ENCODE peak calls at places on chromosomes 3 and 15, in ten cellular contexts. I is posterior cingulate gyrus, J is ELF-1, V is HS-27A, Z is left ventricle myocardium superior, F is astrocyte of the spinal cord, M is occipital lobe, S is GM13976, P is NCI-H1092 treated with DMSO at 0.1 percent for 48 hours, X is erythroblast. W is an unnamed sample.

GRCh38 chr3:165523801-165524200 is 313.4 kb downstream of the BCHE start:
- DNase-seq in I (no peak), J (no peak), V (peak; percentile 17), Z (no peak), F (peak; percentile 82), M (no peak), S (no peak), P (no peak), X (no peak), W (no peak)

GRCh38 chr3:151816091-151816604 is 2.2 kb downstream of the AADAC start:
- DNase-seq in I (no peak), J (peak; percentile 31), V (no peak), Z (no peak), F (peak; percentile 57), M (peak; percentile 3), S (no peak), P (no peak), X (no peak), W (no peak)

GRCh38 chr3:184560992-184561328 is 625 bp upstream of the EPHB3 start:
- DNase-seq in I (no peak), J (no peak), V (no peak), Z (no peak), F (no peak), M (no peak), S (no peak), P (no peak), X (no peak), W (no peak)

GRCh38 chr3:97942801-97943546 is 29.3 kb downstream of the RIOX2 start:
- DNase-seq in I (no peak), J (no peak), V (no peak), Z (no peak), F (peak; percentile 33), M (no peak), S (no peak), P (peak; percentile 17), X (no peak), W (no peak)

GRCh38 chr15:85318048-85318731 is 62.2 kb upstream of the AKAP13 start:
- DNase-seq in I (no peak), J (no peak), V (peak; percentile 80), Z (no peak), F (peak; percentile 97), M (no peak), S (peak; percentile 71), P (no peak), X (no peak), W (no peak)

GRCh38 chr3:184361932-184362667 is 590 bp downstream of the POLR2H start:
- DNase-seq in I (peak; percentile 65), J (peak; percentile 57), V (peak; percentile 40), Z (peak; percentile 77), F (peak; percentile 72), M (peak; percentile 86), S (peak; percentile 66), P (no peak), X (peak; percentile 79), W (peak; percentile 61)

GRCh38 chr3:175153595-175153994 is 294.5 kb downstream of the NAALADL2 start:
- DNase-seq in I (no peak), J (no peak), V (no peak), Z (no peak), F (no peak), M (no peak), S (no peak), P (no peak), X (no peak), W (no peak)

GRCh38 chr3:113205481-113205880 is 5.9 kb upstream of the BOC start:
- DNase-seq in I (no peak), J (no peak), V (no peak), Z (no peak), F (no peak), M (no peak), S (no peak), P (no peak), X (no peak), W (no peak)

GRCh38 chr3:42403737-42404136 is 6.7 kb downstream of the LYZL4 start:
- DNase-seq in I (no peak), J (no peak), V (no peak), Z (no peak), F (no peak), M (no peak), S (no peak), P (no peak), X (no peak), W (no peak)

GRCh38 chr3:72245183-72245811 is 460.3 kb upstream of the PROK2 start:
- DNase-seq in I (peak; percentile 80), J (no peak), V (no peak), Z (peak; percentile 80), F (no peak), M (peak; percentile 70), S (no peak), P (peak; percentile 69), X (no peak), W (no peak)

GRCh38 chr15:63597033-63597790 is at the start of gene FBXL22:
- DNase-seq in I (no peak), J (no peak), V (no peak), Z (peak; percentile 66), F (peak; percentile 38), M (no peak), S (no peak), P (peak; percentile 21), X (no peak), W (no peak)

GRCh38 chr3:127915937-127916480 is 977 bp downstream of the KBTBD12 start:
- DNase-seq in I (no peak), J (no peak), V (no peak), Z (no peak), F (no peak), M (no peak), S (no peak), P (peak; percentile 53), X (no peak), W (no peak)

GRCh38 chr3:171417813-171418212 is 42.4 kb downstream of the TNIK start:
- DNase-seq in I (no peak), J (no peak), V (peak; percentile 33), Z (no peak), F (peak; percentile 88), M (no peak), S (no peak), P (no peak), X (no peak), W (no peak)

GRCh38 chr3:157073810-157074209 is 86.1 kb downstream of the CCNL1 start:
- DNase-seq in I (no peak), J (no peak), V (no peak), Z (no peak), F (peak; percentile 71), M (no peak), S (no peak), P (no peak), X (no peak), W (no peak)

GRCh38 chr15:68151277-68151676 is 53.9 kb downstream of the CALML4 start:
- DNase-seq in I (no peak), J (no peak), V (no peak), Z (no peak), F (peak; percentile 6), M (no peak), S (no peak), P (no peak), X (no peak), W (no peak)

GRCh38 chr15:78915341-78916087 is 29.3 kb downstream of the CTSH start:
- DNase-seq in I (no peak), J (no peak), V (no peak), Z (peak; percentile 60), F (peak; percentile 32), M (no peak), S (no peak), P (no peak), X (no peak), W (no peak)

GRCh38 chr3:171225698-171226097 is 199.2 kb upstream of the SLC2A2 start:
- DNase-seq in I (no peak), J (no peak), V (no peak), Z (no peak), F (peak; percentile 87), M (no peak), S (no peak), P (no peak), X (no peak), W (no peak)

GRCh38 chr15:45521596-45522167 is 873 bp downstream of the SLC30A4 start:
- DNase-seq in I (no peak), J (no peak), V (peak; percentile 4), Z (no peak), F (peak; percentile 22), M (no peak), S (peak; percentile 54), P (peak; percentile 5), X (peak; percentile 14), W (no peak)

GRCh38 chr3:114839476-114839875 is 307.6 kb downstream of the ZBTB20 start:
- DNase-seq in I (no peak), J (no peak), V (no peak), Z (no peak), F (peak; percentile 14), M (no peak), S (no peak), P (no peak), X (no peak), W (no peak)

GRCh38 chr3:157785071-157785826 is 282.0 kb upstream of the VEPH1 start:
- DNase-seq in I (no peak), J (peak; percentile 57), V (peak; percentile 75), Z (no peak), F (peak; percentile 92), M (no peak), S (no peak), P (no peak), X (no peak), W (peak; percentile 61)

GRCh38 chr3:178117641-178118040 is 418.6 kb upstream of the KCNMB2 start:
- DNase-seq in I (no peak), J (no peak), V (no peak), Z (no peak), F (no peak), M (no peak), S (no peak), P (no peak), X (no peak), W (no peak)

GRCh38 chr15:37086120-37086519 is 14.2 kb downstream of the MEIS2 start:
- DNase-seq in I (no peak), J (no peak), V (no peak), Z (no peak), F (no peak), M (no peak), S (no peak), P (no peak), X (no peak), W (no peak)

GRCh38 chr3:106814231-106814630 is 563.0 kb upstream of the CCDC54 start:
- DNase-seq in I (peak; percentile 34), J (no peak), V (no peak), Z (peak; percentile 61), F (no peak), M (no peak), S (no peak), P (peak; percentile 64), X (no peak), W (no peak)

GRCh38 chr15:77180757-77181156 is 109.8 kb upstream of the TSPAN3 start:
- DNase-seq in I (no peak), J (no peak), V (no peak), Z (no peak), F (no peak), M (no peak), S (no peak), P (no peak), X (no peak), W (no peak)

GRCh38 chr15:93179704-93180103 is 90.7 kb upstream of the RGMA start:
- DNase-seq in I (no peak), J (peak; percentile 57), V (no peak), Z (no peak), F (peak; percentile 5), M (no peak), S (no peak), P (no peak), X (no peak), W (no peak)

GRCh38 chr3:132222868-132223538 is 94.2 kb upstream of the ACP3 start:
- DNase-seq in I (no peak), J (no peak), V (no peak), Z (no peak), F (no peak), M (no peak), S (no peak), P (peak; percentile 98), X (no peak), W (no peak)

GRCh38 chr15:96225642-96226259 is 104.7 kb upstream of the NR2F2 start:
- DNase-seq in I (no peak), J (no peak), V (no peak), Z (no peak), F (no peak), M (no peak), S (no peak), P (no peak), X (no peak), W (no peak)

GRCh38 chr3:52685705-52686691 is at the start of the genes GNL3 and PBRM1:
- DNase-seq in I (peak; percentile 90), J (peak; percentile 95), V (peak; percentile 83), Z (peak; percentile 96), F (peak; percentile 98), M (peak; percentile 90), S (peak; percentile 93), P (peak; percentile 83), X (peak; percentile 98), W (no peak)